ENCODE peak calls at places on chromosomes 5 and 9, in four cellular contexts. I is cardiac fibroblast, U is tibial nerve, S is A549. N is an unnamed sample.

GRCh38 chr5:133407277-133407632 is 205.1 kb downstream of the FSTL4 start:
- DNase-seq in I (no peak), U (no peak), S (no peak), N (no peak)

GRCh38 chr9:113772121-113772885 is 103.8 kb upstream of the ZNF618 start:
- DNase-seq in I (peak), U (peak), S (no peak), N (peak)

GRCh38 chr9:134227451-134228411 is 63.4 kb upstream of the RNU6ATAC start:
- DNase-seq in I (no peak), U (no peak), S (no peak), N (no peak)

GRCh38 chr5:78605611-78606010 is 43.0 kb downstream of the LHFPL2 start:
- DNase-seq in I (peak), U (no peak), S (no peak), N (no peak)

GRCh38 chr5:154865466-154866184 is 7.2 kb downstream of the CNOT8 start:
- DNase-seq in I (peak), U (no peak), S (no peak), N (no peak)

GRCh38 chr5:112958774-112959088 is 17.9 kb upstream of the DCP2 start:
- DNase-seq in I (no peak), U (no peak), S (no peak), N (no peak)

GRCh38 chr9:137049544-137050449 is 3.8 kb upstream of the NPDC1 start:
- DNase-seq in I (peak), U (peak), S (peak), N (no peak)

GRCh38 chr5:56454219-56454862 is 221.2 kb upstream of the ANKRD55 start:
- DNase-seq in I (no peak), U (no peak), S (no peak), N (no peak)